ENCODE peak calls at places on chromosomes 13 and 19, in six cellular contexts. D is right atrium auricular region; T is naive thymus-derived CD4-positive, alpha-beta T cell; P is heart right ventricle; W is caudate nucleus; Z is SJSA1. G is an unnamed sample.

GRCh38 chr19:17246681-17247425 is 1.1 kb upstream of the NR2F6 start:
- DNase-seq in Z (no peak), W (no peak), P (peak), D (no peak), T (no peak), G (no peak)

GRCh38 chr13:33213797-33214196 is 71.8 kb downstream of the STARD13 start:
- DNase-seq in P (no peak), D (no peak), Z (no peak), T (no peak), W (no peak), G (no peak)

GRCh38 chr19:30631035-30631375 is 258.8 kb downstream of the ZNF536 start:
- DNase-seq in T (no peak), W (no peak), D (no peak), P (no peak), Z (no peak), G (no peak)

GRCh38 chr19:3188627-3189596 is 3.2 kb downstream of the NCLN start:
- DNase-seq in W (no peak), D (no peak), T (no peak), P (no peak), Z (no peak), G (no peak)

GRCh38 chr13:99468971-99469545 is 32.2 kb upstream of the TM9SF2 start:
- DNase-seq in Z (no peak), T (no peak), P (no peak), W (no peak), D (no peak), G (no peak)

GRCh38 chr19:29155683-29156082 is 57.3 kb downstream of the UQCRFS1 start:
- DNase-seq in Z (no peak), D (no peak), T (no peak), W (no peak), P (no peak), G (no peak)

GRCh38 chr13:73738626-73739025 is 395.6 kb downstream of the KLF12 start:
- DNase-seq in P (no peak), T (no peak), D (no peak), W (no peak), Z (no peak), G (no peak)

GRCh38 chr19:42363614-42364346 is 26.3 kb downstream of the CNFN start:
- DNase-seq in Z (no peak), W (no peak), T (no peak), P (no peak), D (no peak), G (no peak)

GRCh38 chr19:41537789-41538188 is 38.2 kb upstream of the CEACAM21 start:
- DNase-seq in T (peak), W (no peak), D (no peak), P (no peak), Z (no peak), G (no peak)

GRCh38 chr13:78649997-78650724 is 8.8 kb downstream of the OBI1 start:
- DNase-seq in D (no peak), P (no peak), Z (no peak), T (no peak), W (no peak), G (no peak)

GRCh38 chr13:74040200-74040599 is 94.0 kb downstream of the KLF12 start:
- DNase-seq in D (no peak), Z (peak), W (no peak), P (peak), T (no peak), G (no peak)

GRCh38 chr19:47598407-47599349 is 10.3 kb upstream of the BICRA start:
- DNase-seq in T (no peak), D (peak), W (no peak), Z (peak), P (no peak), G (peak)

GRCh38 chr19:30316560-30317106 is 55.6 kb upstream of the ZNF536 start:
- DNase-seq in T (no peak), W (no peak), P (no peak), Z (no peak), D (no peak), G (no peak)

GRCh38 chr19:2618611-2619010 is 83.9 kb downstream of the GNG7 start:
- DNase-seq in T (peak), W (no peak), Z (peak), D (no peak), P (peak), G (no peak)

GRCh38 chr19:38561053-38561606 is 56.6 kb downstream of the MAP4K1 start:
- DNase-seq in Z (no peak), D (no peak), P (no peak), T (no peak), W (no peak), G (no peak)

GRCh38 chr13:79212064-79212619 is 193.9 kb downstream of the RBM26 start:
- DNase-seq in W (no peak), T (no peak), P (no peak), D (no peak), Z (no peak), G (no peak)

GRCh38 chr13:107753286-107753685 is 462.1 kb downstream of the LIG4 start:
- DNase-seq in Z (no peak), T (no peak), P (no peak), W (no peak), D (no peak), G (no peak)

GRCh38 chr13:28093871-28094270 is 6.5 kb downstream of the FLT3 start:
- DNase-seq in T (no peak), W (no peak), P (no peak), D (no peak), Z (no peak), G (no peak)

GRCh38 chr13:33441015-33441414 is 155.5 kb upstream of the STARD13 start:
- DNase-seq in D (no peak), P (no peak), W (no peak), Z (no peak), T (no peak), G (no peak)

GRCh38 chr19:40921005-40921897 is 39.2 kb upstream of the CYP2A7 start:
- DNase-seq in P (no peak), Z (peak), D (no peak), T (no peak), W (no peak), G (no peak)

GRCh38 chr13:96052655-96053002 is 572 bp downstream of the UGGT2 start:
- DNase-seq in P (no peak), Z (no peak), D (no peak), W (no peak), T (no peak), G (peak)

GRCh38 chr19:42254850-42255765 is at the start of gene ERF:
- DNase-seq in P (peak), D (peak), W (peak), T (peak), Z (peak), G (peak)

GRCh38 chr19:38028913-38029565 is 122.0 kb downstream of the SIPA1L3 start:
- DNase-seq in Z (no peak), D (no peak), W (no peak), T (no peak), P (no peak), G (no peak)

GRCh38 chr13:64529874-64530485 is 2700.2 kb downstream of the PCDH9 start:
- DNase-seq in W (no peak), Z (peak), P (no peak), T (peak), D (no peak), G (no peak)

GRCh38 chr19:57903298-57904174 is 12.9 kb downstream of the ZNF417 start:
- DNase-seq in P (no peak), Z (no peak), T (no peak), D (no peak), W (no peak), G (no peak)

GRCh38 chr13:95957331-95957730 is 95.9 kb downstream of the UGGT2 start:
- DNase-seq in W (no peak), Z (no peak), D (no peak), P (no peak), T (no peak), G (no peak)

GRCh38 chr13:112753868-112754267 is 64.0 kb downstream of the ATP11A start:
- DNase-seq in Z (no peak), W (no peak), D (no peak), T (no peak), P (no peak), G (no peak)

GRCh38 chr19:15257782-15258181 is 25.5 kb upstream of the EPHX3 start:
- DNase-seq in W (no peak), P (no peak), D (no peak), Z (no peak), T (no peak), G (no peak)

GRCh38 chr19:40191836-40192646 is 815 bp downstream of the MAP3K10 start:
- DNase-seq in P (peak), Z (peak), D (no peak), T (no peak), W (no peak), G (peak)

GRCh38 chr19:55454787-55455243 is 6.6 kb downstream of the ISOC2 start:
- DNase-seq in T (peak), W (peak), D (no peak), Z (no peak), P (peak), G (no peak)

GRCh38 chr13:41780736-41781708 is 179.9 kb downstream of the VWA8 start:
- DNase-seq in Z (peak), D (no peak), T (no peak), P (no peak), W (no peak), G (no peak)

GRCh38 chr13:105762096-105762495 is 773.4 kb downstream of the EFNB2 start:
- DNase-seq in T (no peak), D (no peak), W (no peak), Z (no peak), P (no peak), G (no peak)

GRCh38 chr13:105341256-105341655 is 1194.2 kb downstream of the EFNB2 start:
- DNase-seq in P (no peak), D (no peak), W (no peak), Z (no peak), T (no peak), G (no peak)

GRCh38 chr19:741506-742131 is 9.3 kb upstream of the MISP start:
- DNase-seq in Z (no peak), P (no peak), T (peak), W (no peak), D (no peak), G (no peak)

GRCh38 chr13:21777166-21777565 is 106.3 kb downstream of the FGF9 start:
- DNase-seq in Z (no peak), W (no peak), P (no peak), D (no peak), T (no peak), G (no peak)

GRCh38 chr13:86051134-86052103 is 252.2 kb upstream of the SLITRK6 start:
- DNase-seq in T (no peak), Z (no peak), P (no peak), W (no peak), D (no peak), G (no peak)

GRCh38 chr19:49337267-49338022 is 2.2 kb downstream of the CD37 start:
- DNase-seq in T (no peak), D (no peak), Z (no peak), P (no peak), W (no peak), G (peak)
- H3K27ac ChIP-seq in T (peak), D (no peak), Z (no peak), P (no peak), W (no peak), G (peak)

DNA sequence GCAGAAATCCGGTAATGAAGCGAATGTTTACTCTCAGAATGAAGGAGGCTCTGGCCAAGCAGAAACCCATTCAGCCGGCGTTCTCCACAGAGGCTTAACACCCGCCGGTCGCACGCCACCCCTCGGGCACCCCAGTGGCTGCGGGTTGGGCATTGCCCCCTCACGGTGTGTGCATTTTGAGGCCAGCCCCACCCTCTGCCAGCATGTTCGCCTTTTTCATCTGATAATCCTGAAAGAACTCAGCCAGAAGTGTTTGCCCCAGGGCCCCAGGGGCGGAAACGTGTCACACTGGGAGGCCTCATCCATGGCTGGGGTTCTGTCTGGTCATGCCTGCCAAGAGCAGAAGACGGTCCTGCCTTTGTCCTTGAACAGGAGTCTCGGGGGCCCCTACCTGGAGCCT is 34.2 kb downstream of the COMP start:
- DNase-seq in T (no peak), P (no peak), W (no peak), D (no peak), Z (no peak), G (no peak)
- H3K27ac ChIP-seq in T (no peak), P (no peak), W (no peak), D (no peak), Z (no peak), G (no peak)

GRCh38 chr13:109809216-109809890 is 23.0 kb upstream of the IRS2 start:
- DNase-seq in D (no peak), T (no peak), W (no peak), Z (no peak), P (no peak), G (no peak)
- H3K27ac ChIP-seq in D (no peak), T (no peak), W (no peak), Z (no peak), P (no peak), G (no peak)

GRCh38 chr13:114077938-114078335 is 54.5 kb downstream of the RASA3 start:
- DNase-seq in D (no peak), T (no peak), Z (no peak), P (no peak), W (no peak), G (no peak)
- H3K27ac ChIP-seq in D (peak), T (peak), Z (peak), P (no peak), W (no peak), G (no peak)

GRCh38 chr19:35040826-35041547 is 534 bp upstream of the HPN start:
- DNase-seq in T (no peak), Z (no peak), P (peak), W (peak), D (peak), G (no peak)
- H3K27ac ChIP-seq in T (no peak), Z (no peak), P (peak), W (no peak), D (peak), G (no peak)

GRCh38 chr19:13089139-13089856 is 13.4 kb downstream of the LYL1 start:
- DNase-seq in Z (no peak), P (no peak), T (no peak), D (no peak), W (no peak), G (no peak)
- H3K27ac ChIP-seq in Z (no peak), P (peak), T (no peak), D (peak), W (peak), G (peak)